ENCODE peak calls at places on chromosome 16, in seven cellular contexts. H is AG04450, D is mesendoderm, U is H54, F is anterior cingulate cortex, T is Calu3, S is WTC11. V is an unnamed sample.

GRCh38 chr16:30895592-30896202 is 717 bp upstream of the CTF1 start:
- DNase-seq in H (no peak), U (no peak), D (peak; percentile 99), S (no peak), F (no peak), T (no peak), V (no peak)

GRCh38 chr16:85978976-85979375 is 80.0 kb downstream of the IRF8 start:
- DNase-seq in F (no peak), U (no peak), H (no peak), D (no peak), T (no peak), S (no peak), V (no peak)

GRCh38 chr16:77491091-77491490 is 56.3 kb upstream of the ADAMTS18 start:
- DNase-seq in H (no peak), T (no peak), U (no peak), D (no peak), F (no peak), S (no peak), V (no peak)

GRCh38 chr16:73713817-73714495 is 582.7 kb upstream of the PSMD7 start:
- DNase-seq in F (peak; percentile 35), S (peak; percentile 69), D (peak; percentile 72), T (peak; percentile 65), H (no peak), U (peak; percentile 14), V (peak; percentile 6)

GRCh38 chr16:89308391-89309333 is 91.2 kb downstream of the ZNF778 start:
- DNase-seq in T (peak; percentile 37), S (peak; percentile 73), D (peak; percentile 54), U (no peak), H (no peak), F (no peak), V (no peak)

GRCh38 chr16:70331588-70332358 is 14.9 kb upstream of the DDX19A start:
- DNase-seq in U (no peak), S (peak; percentile 38), F (no peak), H (no peak), D (peak; percentile 19), T (peak; percentile 26), V (no peak)

GRCh38 chr16:89052824-89053724 is 40.6 kb upstream of the ACSF3 start:
- DNase-seq in S (no peak), F (peak; percentile 21), U (peak; percentile 70), T (peak; percentile 95), D (no peak), H (no peak), V (peak; percentile 78)

GRCh38 chr16:66899945-66900688 is 18.6 kb downstream of the CDH16 start:
- DNase-seq in F (no peak), U (peak; percentile 77), S (no peak), T (peak; percentile 87), D (peak; percentile 85), H (peak; percentile 53), V (peak; percentile 19)

GRCh38 chr16:31706925-31707324 is 166.7 kb upstream of the ZNF267 start:
- DNase-seq in U (no peak), S (no peak), D (no peak), T (no peak), H (no peak), F (no peak), V (no peak)

GRCh38 chr16:29726845-29727379 is 18.9 kb downstream of the C16orf54 start:
- DNase-seq in H (no peak), D (no peak), S (no peak), T (no peak), U (no peak), F (no peak), V (no peak)

GRCh38 chr16:67114793-67115192 is 5.1 kb downstream of the PHAF1 start:
- DNase-seq in F (no peak), T (no peak), S (no peak), H (no peak), U (no peak), D (no peak), V (no peak)

GRCh38 chr16:87560428-87561199 is 41.7 kb upstream of the JPH3 start:
- DNase-seq in F (no peak), T (peak; percentile 49), H (no peak), U (peak; percentile 83), S (peak; percentile 93), D (peak; percentile 83), V (no peak)

GRCh38 chr16:2738615-2739014 is 13.8 kb upstream of the SRRM2 start:
- DNase-seq in D (no peak), U (no peak), F (no peak), H (no peak), T (no peak), S (no peak), V (no peak)

GRCh38 chr16:85503642-85504224 is 109.4 kb upstream of the GSE1 start:
- DNase-seq in U (no peak), H (no peak), F (no peak), T (no peak), S (no peak), D (no peak), V (no peak)

GRCh38 chr16:70701596-70701995 is 15.7 kb upstream of the MTSS2 start:
- DNase-seq in T (no peak), D (no peak), F (no peak), H (no peak), U (no peak), S (no peak), V (no peak)

GRCh38 chr16:88353691-88354090 is 29.1 kb upstream of the ZNF469 start:
- DNase-seq in T (no peak), F (no peak), D (no peak), H (no peak), S (no peak), U (no peak), V (no peak)

GRCh38 chr16:12601290-12601900 is 202.3 kb downstream of the CPPED1 start:
- DNase-seq in F (no peak), H (no peak), S (no peak), T (no peak), U (no peak), D (no peak), V (no peak)

GRCh38 chr16:83949724-83950001 is 3.4 kb upstream of the OSGIN1 start:
- DNase-seq in D (no peak), T (no peak), H (no peak), U (no peak), S (no peak), F (no peak), V (no peak)

V was measured in HL-60.